ENCODE peak calls at places on chromosomes 1 and 21, in four cellular contexts. One of them, this sample, is unnamed.

GRCh38 chr1:228984107-228984506 is 248.8 kb downstream of the RHOU start:
- DNase-seq in MCF 10A: no peak
- DNase-seq in stromal cell of bone marrow: no peak
- DNase-seq in NCI-H446: no peak
- DNase-seq in this sample: no peak

GRCh38 chr1:157968951-157969350 is 24.5 kb upstream of the KIRREL1 start:
- DNase-seq in MCF 10A: peak
- DNase-seq in NCI-H446: peak
- DNase-seq in stromal cell of bone marrow: peak
- DNase-seq in this sample: no peak

GRCh38 chr1:154171222-154171583 is 16.3 kb upstream of the NUP210L start:
- DNase-seq in stromal cell of bone marrow: no peak
- DNase-seq in NCI-H446: no peak
- DNase-seq in MCF 10A: no peak
- DNase-seq in this sample: no peak

GRCh38 chr1:223515416-223515815 is 122.2 kb downstream of the CCDC185 start:
- DNase-seq in stromal cell of bone marrow: no peak
- DNase-seq in MCF 10A: no peak
- DNase-seq in NCI-H446: no peak
- DNase-seq in this sample: peak

GRCh38 chr1:102732927-102733326 is 375.4 kb downstream of the COL11A1 start:
- DNase-seq in MCF 10A: peak
- DNase-seq in stromal cell of bone marrow: no peak
- DNase-seq in NCI-H446: peak
- DNase-seq in this sample: no peak

GRCh38 chr1:17667641-17668040 is 87.5 kb upstream of the ACTL8 start:
- DNase-seq in MCF 10A: no peak
- DNase-seq in NCI-H446: no peak
- DNase-seq in stromal cell of bone marrow: no peak
- DNase-seq in this sample: no peak

GRCh38 chr1:5390497-5390896 is 601.7 kb downstream of the NPHP4 start:
- DNase-seq in stromal cell of bone marrow: no peak
- DNase-seq in MCF 10A: no peak
- DNase-seq in NCI-H446: no peak
- DNase-seq in this sample: no peak

GRCh38 chr1:79373481-79374132 is 367.1 kb upstream of the ADGRL4 start:
- DNase-seq in NCI-H446: peak
- DNase-seq in MCF 10A: peak
- DNase-seq in stromal cell of bone marrow: peak
- DNase-seq in this sample: no peak

GRCh38 chr1:54577612-54578011 is 29.6 kb downstream of the ACOT11 start:
- DNase-seq in stromal cell of bone marrow: no peak
- DNase-seq in MCF 10A: peak
- DNase-seq in NCI-H446: peak
- DNase-seq in this sample: no peak

GRCh38 chr1:184866991-184867788 is 107.1 kb downstream of the NIBAN1 start:
- DNase-seq in NCI-H446: no peak
- DNase-seq in MCF 10A: peak
- DNase-seq in stromal cell of bone marrow: peak
- DNase-seq in this sample: no peak

GRCh38 chr1:98897479-98897878 is 107.2 kb downstream of the PLPPR5 start:
- DNase-seq in NCI-H446: no peak
- DNase-seq in MCF 10A: no peak
- DNase-seq in stromal cell of bone marrow: no peak
- DNase-seq in this sample: no peak

GRCh38 chr1:112735752-112736151 is 20.6 kb upstream of the PPM1J start:
- DNase-seq in NCI-H446: no peak
- DNase-seq in stromal cell of bone marrow: peak
- DNase-seq in MCF 10A: peak
- DNase-seq in this sample: no peak

GRCh38 chr1:15937706-15938168 is 38.2 kb downstream of the ZBTB17 start:
- DNase-seq in stromal cell of bone marrow: no peak
- DNase-seq in NCI-H446: no peak
- DNase-seq in MCF 10A: peak
- DNase-seq in this sample: no peak

GRCh38 chr1:16988210-16988609 is 7.8 kb upstream of the MFAP2 start:
- DNase-seq in MCF 10A: no peak
- DNase-seq in NCI-H446: no peak
- DNase-seq in stromal cell of bone marrow: no peak
- DNase-seq in this sample: no peak

GRCh38 chr21:34333150-34333739 is 30.6 kb upstream of the KCNE2 start:
- DNase-seq in MCF 10A: no peak
- DNase-seq in NCI-H446: no peak
- DNase-seq in stromal cell of bone marrow: no peak
- DNase-seq in this sample: no peak

GRCh38 chr1:110250749-110251148 is 40.6 kb downstream of the KCNC4 start:
- DNase-seq in MCF 10A: no peak
- DNase-seq in stromal cell of bone marrow: no peak
- DNase-seq in NCI-H446: no peak
- DNase-seq in this sample: no peak

GRCh38 chr1:30538226-30538625 is 185.2 kb downstream of the MATN1 start:
- DNase-seq in NCI-H446: no peak
- DNase-seq in stromal cell of bone marrow: no peak
- DNase-seq in MCF 10A: no peak
- DNase-seq in this sample: no peak

GRCh38 chr1:183191833-183192232 is 5.8 kb downstream of the LAMC2 start:
- DNase-seq in stromal cell of bone marrow: peak
- DNase-seq in MCF 10A: peak
- DNase-seq in NCI-H446: peak
- DNase-seq in this sample: no peak

GRCh38 chr1:248144513-248145198 is at the start of gene OR2M5:
- DNase-seq in NCI-H446: no peak
- DNase-seq in stromal cell of bone marrow: no peak
- DNase-seq in MCF 10A: no peak
- DNase-seq in this sample: no peak

GRCh38 chr1:225481738-225482137 is 53.9 kb upstream of the LBR start:
- DNase-seq in stromal cell of bone marrow: no peak
- DNase-seq in NCI-H446: no peak
- DNase-seq in MCF 10A: no peak
- DNase-seq in this sample: no peak

GRCh38 chr1:230197644-230198567 is 130.9 kb downstream of the GALNT2 start:
- DNase-seq in MCF 10A: no peak
- DNase-seq in stromal cell of bone marrow: no peak
- DNase-seq in NCI-H446: no peak
- DNase-seq in this sample: no peak

This sample was measured in DND-41.